ENCODE peak calls at places on chromosomes 5 and 9, in six cellular contexts. H is stimulated activated CD8-positive, alpha-beta memory T cell treated with anti-CD3 and anti-CD28 coated beads, Interleukin-12 subunit alpha, Interleukin-12 subunit beta, amount 100 ng/mL, for 4 hours; I is HFFc6; Y is caudate nucleus; W is GM04504; Z is GM13977. G is an unnamed sample.

GRCh38 chr9:87580941-87581438 is 83.3 kb downstream of the DAPK1 start:
- DNase-seq in W (no peak), H (no peak), I (no peak), Y (no peak), Z (no peak), G (no peak)

GRCh38 chr9:107548298-107549142 is 59.0 kb upstream of the KLF4 start:
- DNase-seq in Y (no peak), W (peak), Z (no peak), I (peak), H (no peak), G (peak)

GRCh38 chr9:136036050-136036449 is 59.0 kb downstream of the NACC2 start:
- DNase-seq in Z (no peak), W (no peak), H (no peak), I (no peak), Y (no peak), G (no peak)

GRCh38 chr5:134176523-134177196 is at the start of gene SKP1:
- DNase-seq in W (peak), Z (peak), Y (peak), H (peak), I (peak), G (peak)

GRCh38 chr5:127216906-127217675 is 73.5 kb upstream of the MEGF10 start:
- DNase-seq in W (no peak), Y (no peak), Z (no peak), I (no peak), H (no peak), G (no peak)

GRCh38 chr5:146048994-146049703 is 56.2 kb downstream of the PLAC8L1 start:
- DNase-seq in Z (peak), I (peak), H (no peak), W (peak), Y (no peak), G (peak)

GRCh38 chr9:134624119-134624826 is 17.3 kb upstream of the COL5A1 start:
- DNase-seq in Z (no peak), I (no peak), H (no peak), Y (no peak), W (no peak), G (no peak)

GRCh38 chr9:28926311-28926710 is 1353.0 kb upstream of the C9orf72 start:
- DNase-seq in I (no peak), Z (no peak), H (no peak), Y (no peak), W (no peak), G (no peak)

GRCh38 chr9:91334053-91334452 is 27.7 kb downstream of the AUH start:
- DNase-seq in I (peak), Y (no peak), H (no peak), W (no peak), Z (no peak), G (no peak)

GRCh38 chr9:89363921-89364663 is 45.8 kb downstream of the SECISBP2 start:
- DNase-seq in W (no peak), Z (no peak), H (no peak), I (no peak), Y (no peak), G (no peak)

GRCh38 chr5:160231789-160232342 is 2.6 kb downstream of the FABP6 start:
- DNase-seq in Z (no peak), W (no peak), Y (no peak), I (no peak), H (no peak), G (peak)

GRCh38 chr9:71048271-71048670 is 73.2 kb downstream of the TRPM3 start:
- DNase-seq in Z (no peak), H (no peak), I (no peak), Y (no peak), W (no peak), G (no peak)

GRCh38 chr5:160020266-160020770 is 11.4 kb downstream of the TTC1 start:
- DNase-seq in H (no peak), Y (no peak), Z (no peak), W (no peak), I (no peak), G (no peak)

GRCh38 chr5:168341178-168341577 is 49.7 kb downstream of the WWC1 start:
- DNase-seq in H (no peak), I (peak), Y (no peak), Z (no peak), W (no peak), G (no peak)

GRCh38 chr9:88747768-88748167 is 212.8 kb downstream of the NXNL2 start:
- DNase-seq in Y (no peak), I (peak), Z (no peak), W (peak), H (no peak), G (no peak)

GRCh38 chr5:78799254-78800017 is 150.9 kb upstream of the LHFPL2 start:
- DNase-seq in Z (no peak), Y (no peak), W (no peak), I (peak), H (no peak), G (no peak)

GRCh38 chr9:120242397-120242796 is 337.6 kb downstream of the CDK5RAP2 start:
- DNase-seq in H (no peak), W (no peak), Z (no peak), Y (no peak), I (no peak), G (no peak)